ENCODE peak calls at places on chromosomes 12 and 14, in four cellular contexts. One of them, this sample, is unnamed.

GRCh38 chr12:4285070-4285469 is 11.5 kb downstream of the CCND2 start:
- DNase-seq in stomach: no peak
- DNase-seq in adrenal gland: no peak
- DNase-seq in HepG2: no peak
- DNase-seq in this sample: no peak

GRCh38 chr12:57479376-57480115 is at the start of gene ARHGAP9:
- DNase-seq in stomach: no peak
- DNase-seq in HepG2: no peak
- DNase-seq in adrenal gland: no peak
- DNase-seq in this sample: no peak

GRCh38 chr14:22871962-22872832 is 657 bp downstream of the LRP10 start:
- DNase-seq in stomach: peak
- DNase-seq in HepG2: peak
- DNase-seq in adrenal gland: peak
- DNase-seq in this sample: peak

GRCh38 chr14:75715926-75716780 is 55.1 kb downstream of the TTLL5 start:
- DNase-seq in stomach: no peak
- DNase-seq in HepG2: no peak
- DNase-seq in adrenal gland: no peak
- DNase-seq in this sample: no peak

GRCh38 chr14:56549721-56550120 is 29.9 kb upstream of the TMEM260 start:
- DNase-seq in HepG2: no peak
- DNase-seq in adrenal gland: no peak
- DNase-seq in stomach: no peak
- DNase-seq in this sample: no peak

GRCh38 chr14:60805881-60806569 is 71.5 kb downstream of the MNAT1 start:
- DNase-seq in stomach: no peak
- DNase-seq in adrenal gland: no peak
- DNase-seq in HepG2: no peak
- DNase-seq in this sample: no peak

GRCh38 chr12:57767317-57767716 is 439 bp upstream of the CYP27B1 start:
- DNase-seq in stomach: no peak
- DNase-seq in HepG2: no peak
- DNase-seq in adrenal gland: no peak
- DNase-seq in this sample: no peak

GRCh38 chr12:111074559-111074958 is 154.2 kb upstream of the MYL2 start:
- DNase-seq in stomach: peak
- DNase-seq in adrenal gland: no peak
- DNase-seq in HepG2: no peak
- DNase-seq in this sample: no peak

GRCh38 chr12:108115123-108115745 is 13.9 kb upstream of the WSCD2 start:
- DNase-seq in stomach: no peak
- DNase-seq in adrenal gland: no peak
- DNase-seq in HepG2: no peak
- DNase-seq in this sample: no peak

GRCh38 chr12:4855121-4855924 is 54.4 kb upstream of the KCNA1 start:
- DNase-seq in HepG2: peak
- DNase-seq in stomach: peak
- DNase-seq in adrenal gland: peak
- DNase-seq in this sample: peak

GRCh38 chr12:64824500-64825142 is at the start of gene TBC1D30:
- DNase-seq in stomach: no peak
- DNase-seq in HepG2: no peak
- DNase-seq in adrenal gland: peak
- DNase-seq in this sample: no peak

GRCh38 chr14:56300495-56300894 is 182.3 kb downstream of the PELI2 start:
- DNase-seq in stomach: no peak
- DNase-seq in HepG2: no peak
- DNase-seq in adrenal gland: no peak
- DNase-seq in this sample: no peak

GRCh38 chr14:92649934-92650545 is 98.4 kb downstream of the LGMN start:
- DNase-seq in adrenal gland: peak
- DNase-seq in stomach: peak
- DNase-seq in HepG2: no peak
- DNase-seq in this sample: peak

GRCh38 chr14:70186826-70187483 is 1.8 kb downstream of the SLC8A3 start:
- DNase-seq in HepG2: no peak
- DNase-seq in stomach: no peak
- DNase-seq in adrenal gland: peak
- DNase-seq in this sample: no peak

GRCh38 chr12:102008615-102009126 is 53.1 kb downstream of the WASHC3 start:
- DNase-seq in HepG2: no peak
- DNase-seq in adrenal gland: no peak
- DNase-seq in stomach: no peak
- DNase-seq in this sample: no peak

GRCh38 chr12:119786539-119786938 is 90.6 kb downstream of the CIT start:
- DNase-seq in stomach: no peak
- DNase-seq in adrenal gland: no peak
- DNase-seq in HepG2: no peak
- DNase-seq in this sample: no peak

GRCh38 chr14:75359098-75359497 is 68.7 kb upstream of the JDP2 start:
- DNase-seq in stomach: no peak
- DNase-seq in HepG2: peak
- DNase-seq in adrenal gland: no peak
- DNase-seq in this sample: no peak

GRCh38 chr14:78764240-78764639 is 594.1 kb downstream of the NRXN3 start:
- DNase-seq in adrenal gland: no peak
- DNase-seq in stomach: no peak
- DNase-seq in HepG2: no peak
- DNase-seq in this sample: no peak

GRCh38 chr14:32701475-32701874 is 237.2 kb upstream of the NPAS3 start:
- DNase-seq in adrenal gland: no peak
- DNase-seq in stomach: no peak
- DNase-seq in HepG2: no peak
- DNase-seq in this sample: no peak

GRCh38 chr14:82854131-82854530 is 1320.5 kb upstream of the SEL1L start:
- DNase-seq in stomach: no peak
- DNase-seq in HepG2: no peak
- DNase-seq in adrenal gland: no peak
- DNase-seq in this sample: no peak

GRCh38 chr14:59303216-59303615 is 114.7 kb downstream of the DAAM1 start:
- DNase-seq in adrenal gland: no peak
- DNase-seq in HepG2: no peak
- DNase-seq in stomach: no peak
- DNase-seq in this sample: no peak

GRCh38 chr14:99816642-99817041 is 23.4 kb downstream of the EML1 start:
- DNase-seq in stomach: no peak
- DNase-seq in adrenal gland: no peak
- DNase-seq in HepG2: no peak
- DNase-seq in this sample: peak

GRCh38 chr12:116540617-116541152 is 18.5 kb upstream of the MAP1LC3B2 start:
- DNase-seq in HepG2: no peak
- DNase-seq in adrenal gland: no peak
- DNase-seq in stomach: no peak
- DNase-seq in this sample: no peak

DNA sequence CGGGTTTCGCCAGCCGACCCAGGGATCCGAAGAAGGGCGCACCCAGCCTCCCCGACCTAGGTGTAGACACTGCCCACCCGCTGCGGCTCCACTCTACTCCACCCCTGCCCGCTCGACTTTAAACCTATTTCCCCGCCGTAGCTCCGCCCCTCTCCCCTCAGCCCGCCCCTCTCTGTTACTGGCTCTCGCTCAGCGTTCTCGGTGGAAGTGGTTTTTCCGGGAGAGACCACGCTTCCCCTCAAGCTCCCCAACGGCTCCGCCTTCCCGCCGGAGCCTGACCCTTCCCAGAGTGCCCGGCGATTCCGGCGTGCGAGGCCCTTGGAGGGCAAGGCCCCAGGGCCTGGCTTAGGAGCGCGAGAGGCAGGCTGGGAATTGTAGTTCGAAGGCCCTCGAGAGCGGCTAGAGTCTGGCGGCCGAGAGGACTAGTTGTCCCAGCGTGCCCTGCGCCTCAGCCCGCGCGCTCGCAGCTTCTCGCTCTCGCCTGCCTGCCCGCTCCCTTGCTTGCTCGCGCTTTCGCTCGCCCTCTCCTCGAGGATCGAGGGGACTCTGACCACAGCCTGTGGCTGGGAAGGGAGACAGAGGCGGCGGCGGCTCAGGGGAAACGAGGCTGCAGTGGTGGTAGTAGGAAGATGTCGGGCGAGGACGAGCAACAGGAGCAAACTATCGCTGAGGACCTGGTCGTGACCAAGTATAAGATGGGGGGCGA is at the start of gene PA2G4:
- DNase-seq in adrenal gland: peak
- DNase-seq in HepG2: peak
- DNase-seq in stomach: peak
- DNase-seq in this sample: peak
- TF ChIP-seq POLR2A in adrenal gland: peak
- TF ChIP-seq POLR2A in HepG2: peak
- TF ChIP-seq POLR2A in stomach: no peak
- TF ChIP-seq POLR2A in this sample: no peak

GRCh38 chr12:570237-570925 is 92.9 kb downstream of the NINJ2 start:
- DNase-seq in adrenal gland: peak
- DNase-seq in stomach: peak
- DNase-seq in HepG2: peak
- DNase-seq in this sample: peak
- H3K4me3 ChIP-seq in adrenal gland: peak
- H3K4me3 ChIP-seq in stomach: peak
- H3K4me3 ChIP-seq in HepG2: peak
- H3K4me3 ChIP-seq in this sample: peak

GRCh38 chr12:9364224-9365176 is 156.3 kb upstream of the PZP start:
- DNase-seq in stomach: no peak
- DNase-seq in adrenal gland: no peak
- DNase-seq in HepG2: peak
- DNase-seq in this sample: no peak
- TF ChIP-seq POLR2A in stomach: no peak
- TF ChIP-seq POLR2A in adrenal gland: no peak
- TF ChIP-seq POLR2A in HepG2: no peak
- TF ChIP-seq POLR2A in this sample: no peak

GRCh38 chr12:62190921-62191746 is 69.1 kb upstream of the USP15 start:
- DNase-seq in adrenal gland: no peak
- DNase-seq in HepG2: no peak
- DNase-seq in stomach: no peak
- DNase-seq in this sample: no peak
- H3K4me3 ChIP-seq in adrenal gland: no peak
- H3K4me3 ChIP-seq in HepG2: no peak
- H3K4me3 ChIP-seq in stomach: peak
- H3K4me3 ChIP-seq in this sample: peak

GRCh38 chr12:100142851-100143559 is at the start of gene BLTP3B:
- DNase-seq in HepG2: peak
- DNase-seq in adrenal gland: peak
- DNase-seq in stomach: peak
- DNase-seq in this sample: peak
- TF ChIP-seq POLR2A in HepG2: peak
- TF ChIP-seq POLR2A in adrenal gland: no peak
- TF ChIP-seq POLR2A in stomach: no peak
- TF ChIP-seq POLR2A in this sample: no peak

GRCh38 chr12:40106202-40106533 is 287 bp upstream of the SLC2A13 start:
- DNase-seq in HepG2: no peak
- DNase-seq in adrenal gland: no peak
- DNase-seq in stomach: no peak
- DNase-seq in this sample: no peak

GRCh38 chr12:40105515-40106201 is at the start of gene SLC2A13:
- DNase-seq in adrenal gland: peak
- DNase-seq in HepG2: peak
- DNase-seq in stomach: peak
- DNase-seq in this sample: peak

GRCh38 chr12:40106655-40107054 is 774 bp upstream of the SLC2A13 start:
- DNase-seq in HepG2: no peak
- DNase-seq in stomach: no peak
- DNase-seq in adrenal gland: no peak
- DNase-seq in this sample: no peak

GRCh38 chr12:40107098-40107802 is 1.4 kb upstream of the SLC2A13 start:
- DNase-seq in HepG2: peak
- DNase-seq in stomach: peak
- DNase-seq in adrenal gland: peak
- DNase-seq in this sample: peak

DNA sequence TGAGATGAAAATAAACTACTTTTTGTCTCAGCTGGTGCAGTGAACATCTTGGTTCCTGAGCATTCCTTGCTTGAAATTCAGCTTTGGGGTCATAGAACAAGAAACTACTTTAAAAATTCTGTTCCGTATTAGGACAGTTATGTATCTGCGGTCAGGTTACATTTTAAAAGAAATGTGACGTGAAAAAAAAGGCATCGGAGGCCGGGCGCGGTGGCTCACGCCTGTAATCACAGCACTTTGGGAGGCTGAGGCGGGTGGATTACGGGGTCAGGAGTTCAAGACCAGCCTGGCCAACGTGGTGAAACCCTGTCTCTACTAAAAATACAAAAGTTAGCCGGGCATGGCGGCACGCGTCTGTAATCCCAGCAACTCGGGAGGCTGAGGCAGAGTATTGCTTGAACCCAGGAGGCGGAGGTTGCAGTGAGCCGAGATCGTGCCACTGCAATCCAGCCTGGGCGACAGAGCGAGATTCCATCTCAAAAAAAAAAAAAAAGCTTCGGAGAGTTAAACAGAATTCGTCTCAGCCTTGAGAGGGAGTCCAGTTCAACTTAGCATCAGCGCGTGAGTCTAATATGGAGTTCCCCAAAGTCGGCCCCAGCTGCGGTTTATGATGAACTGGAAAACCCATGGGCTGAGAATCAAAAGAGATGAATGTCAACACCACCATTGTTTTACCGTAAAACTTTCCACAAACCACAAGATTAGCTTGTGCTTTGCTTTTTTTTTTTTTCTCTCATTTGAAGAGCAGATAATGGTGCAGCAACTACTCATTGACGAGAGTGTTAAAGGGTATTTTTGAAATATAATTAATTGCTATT is 2.1 kb upstream of the SLC2A13 start:
- DNase-seq in stomach: no peak
- DNase-seq in HepG2: no peak
- DNase-seq in adrenal gland: peak
- DNase-seq in this sample: no peak
- H3K4me3 ChIP-seq in stomach: no peak
- H3K4me3 ChIP-seq in HepG2: peak
- H3K4me3 ChIP-seq in adrenal gland: no peak
- H3K4me3 ChIP-seq in this sample: no peak

DNA sequence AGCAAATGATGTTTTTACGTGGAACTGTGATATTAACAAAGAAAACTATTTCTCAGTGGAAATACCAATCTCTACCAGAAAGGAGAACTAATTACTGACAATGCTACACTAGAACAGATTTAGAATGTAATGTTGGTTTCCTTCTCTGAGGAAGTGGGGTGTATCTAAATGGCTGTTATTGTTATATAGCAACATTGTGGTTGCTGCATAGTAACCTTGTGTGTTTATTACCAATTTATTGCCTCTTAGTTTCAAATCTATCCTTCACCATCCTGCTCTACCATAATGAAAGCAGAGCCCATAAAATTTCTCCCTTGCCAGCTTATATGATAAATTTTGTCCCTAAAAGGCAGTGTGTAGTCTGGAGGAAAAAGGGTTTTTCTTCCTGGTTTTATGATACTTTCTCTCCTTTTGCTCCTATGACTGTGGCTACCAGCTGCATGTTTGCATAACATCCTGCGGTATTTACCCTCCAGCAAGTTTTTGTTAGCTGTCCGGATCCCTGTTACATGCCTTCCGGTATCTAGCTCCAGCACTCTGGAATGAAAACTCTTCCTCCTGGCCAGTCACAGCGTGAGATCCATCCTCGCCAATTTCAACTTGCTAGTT is 5.7 kb upstream of the KLRK1 start:
- DNase-seq in adrenal gland: no peak
- DNase-seq in HepG2: peak
- DNase-seq in stomach: peak
- DNase-seq in this sample: no peak
- TF ChIP-seq POLR2A in adrenal gland: no peak
- TF ChIP-seq POLR2A in HepG2: no peak
- TF ChIP-seq POLR2A in stomach: no peak
- TF ChIP-seq POLR2A in this sample: no peak